ENCODE peak calls at places on chromosome 19, in four cellular contexts. E is psoas muscle, A is upper lobe of right lung, B is neuronal stem cell. J is an unnamed sample. For H3K27me3, the result is how much of the 10 kb centered on the place peaks cover.

GRCh38 chr19:2049741-2050348 is 1.2 kb downstream of the MKNK2 start:
- DNase-seq in E (peak), B (no peak), A (peak), J (peak)

GRCh38 chr19:56176881-56177280 is 1.1 kb downstream of the GALP start:
- DNase-seq in A (no peak), B (no peak), E (no peak), J (no peak)

GRCh38 chr19:3366761-3367571 is 583 bp downstream of the NFIC start:
- DNase-seq in A (peak), E (peak), B (no peak), J (no peak)

GRCh38 chr19:52946322-52947310 is 16.1 kb downstream of the ZNF816 start:
- DNase-seq in A (peak), B (no peak), E (peak), J (no peak)

GRCh38 chr19:38583219-38583984 is 34.4 kb downstream of the MAP4K1 start:
- DNase-seq in A (no peak), B (no peak), E (no peak), J (no peak)

GRCh38 chr19:2055871-2056809 is 5.1 kb upstream of the MKNK2 start:
- DNase-seq in B (no peak), E (peak), A (peak), J (no peak)

GRCh38 chr19:1555802-1556638 is 12.1 kb downstream of the MEX3D start:
- DNase-seq in A (no peak), E (no peak), B (no peak), J (no peak)

GRCh38 chr19:6260912-6261636 is 18.7 kb downstream of the MLLT1 start:
- DNase-seq in E (no peak), A (no peak), B (no peak), J (no peak)

GRCh38 chr19:29260477-29261317 is 47.7 kb upstream of the UQCRFS1 start:
- DNase-seq in B (peak), A (no peak), E (peak), J (no peak)

GRCh38 chr19:45852145-45852750 is 10.7 kb downstream of the SYMPK start:
- DNase-seq in A (no peak), E (no peak), B (no peak), J (peak)

GRCh38 chr19:3268326-3268725 is 43.9 kb downstream of the CELF5 start:
- DNase-seq in B (no peak), E (no peak), A (no peak), J (no peak)

GRCh38 chr19:45311640-45312039 is 11.0 kb downstream of the CKM start:
- DNase-seq in E (peak), B (no peak), A (no peak), J (no peak)

GRCh38 chr19:14347999-14348889 is 33.0 kb upstream of the ADGRE5 start:
- DNase-seq in E (peak), B (peak), A (peak), J (no peak)

GRCh38 chr19:13633109-13633508 is 126.8 kb upstream of the CACNA1A start:
- DNase-seq in E (no peak), A (no peak), B (peak), J (peak)

GRCh38 chr19:22605275-22606211 is 28.6 kb upstream of the ZNF492 start:
- DNase-seq in B (no peak), A (no peak), E (no peak), J (no peak)

GRCh38 chr19:12838182-12838890 is at the start of gene MAST1:
- DNase-seq in A (peak), B (no peak), E (peak), J (no peak)

GRCh38 chr19:30864460-30865215 is 484.6 kb downstream of the TSHZ3 start:
- DNase-seq in B (no peak), E (no peak), A (no peak), J (no peak)

GRCh38 chr19:36573020-36573947 is at the start of gene ZNF529:
- DNase-seq in A (peak), B (peak), E (peak), J (peak)

GRCh38 chr19:45218426-45218825 is 26.8 kb downstream of the EXOC3L2 start:
- DNase-seq in A (no peak), E (no peak), B (no peak), J (no peak)

GRCh38 chr19:47459477-47459876 is 12.2 kb downstream of the SLC8A2 start:
- DNase-seq in E (no peak), A (no peak), B (no peak), J (no peak)

GRCh38 chr19:21321134-21321533 is 8.1 kb downstream of the ZNF708 start:
- DNase-seq in A (no peak), B (no peak), E (no peak), J (no peak)

GRCh38 chr19:30278882-30279254 is 93.3 kb upstream of the ZNF536 start:
- DNase-seq in A (no peak), B (no peak), E (no peak), J (no peak)

GRCh38 chr19:45901432-45901903 is 945 bp downstream of the MYPOP start:
- DNase-seq in E (peak), B (no peak), A (peak), J (no peak)

GRCh38 chr19:2189880-2190279 is 26.1 kb downstream of the DOT1L start:
- DNase-seq in B (no peak), E (no peak), A (no peak), J (no peak)

GRCh38 chr19:1154731-1155351 is 19.2 kb downstream of the SBNO2 start:
- DNase-seq in B (no peak), A (peak), E (peak), J (peak)

GRCh38 chr19:43690444-43690843 is 20.5 kb upstream of the PLAUR start:
- DNase-seq in B (no peak), A (no peak), E (no peak), J (no peak)

GRCh38 chr19:53549354-53549753 is 11.4 kb downstream of the ZNF331 start:
- DNase-seq in A (no peak), B (no peak), E (no peak), J (peak)

GRCh38 chr19:21202865-21203494 is 61.1 kb downstream of the ZNF431 start:
- DNase-seq in A (no peak), E (no peak), B (peak), J (no peak)

DNA sequence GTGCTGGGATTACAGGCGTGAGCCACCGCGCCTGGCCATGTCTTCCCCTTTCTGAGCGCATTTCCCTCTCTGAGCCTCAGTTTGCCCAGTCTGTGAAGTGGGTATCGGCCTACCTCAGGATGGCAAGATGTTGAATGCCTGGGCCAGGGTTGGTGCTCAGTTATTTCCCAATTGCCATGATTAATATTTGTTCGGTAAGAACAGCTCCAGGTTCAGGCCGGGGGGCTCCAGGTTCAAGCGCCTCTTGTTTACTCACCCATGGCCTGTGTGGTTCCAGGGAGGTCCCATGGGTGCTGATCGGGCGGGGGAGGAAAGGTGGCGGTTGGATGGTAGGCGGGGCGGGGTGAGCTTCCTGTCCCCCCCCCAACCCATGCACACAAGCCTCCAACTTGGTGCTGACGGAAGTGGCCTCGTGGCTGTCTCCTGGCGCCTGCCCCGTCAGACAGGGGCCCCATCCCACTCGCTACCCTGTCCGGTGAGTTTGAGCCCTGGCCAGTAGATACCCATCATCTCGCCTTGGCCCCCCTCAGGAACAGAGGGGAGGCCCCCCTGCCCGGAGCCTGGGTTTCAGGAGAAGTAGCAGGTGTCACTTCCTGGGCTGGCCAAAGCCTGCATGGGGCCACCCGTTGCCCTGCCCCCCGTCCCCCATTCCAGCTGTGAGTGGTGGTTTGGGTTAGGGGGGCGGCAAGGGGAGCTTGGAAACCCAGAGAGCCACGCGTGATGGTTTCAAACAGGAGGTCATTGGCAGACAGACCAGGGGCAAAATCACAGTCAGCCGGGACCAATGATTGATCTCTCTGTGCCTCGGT is at the start of gene FCHO1:
- DNase-seq in E (no peak), B (no peak), A (peak), J (no peak)
- H3K27ac ChIP-seq in E (no peak), B (no peak), A (peak), J (no peak)

GRCh38 chr19:40622773-40623075 is 21.6 kb downstream of the LTBP4 start:
- DNase-seq in E (no peak), B (no peak), A (no peak), J (no peak)

GRCh38 chr19:40620161-40620485 is 19.0 kb downstream of the LTBP4 start:
- DNase-seq in A (no peak), E (no peak), B (no peak), J (no peak)

GRCh38 chr19:40621283-40621682 is 20.1 kb downstream of the LTBP4 start:
- DNase-seq in E (no peak), A (no peak), B (no peak), J (no peak)

GRCh38 chr19:40623403-40624239 is 22.5 kb downstream of the LTBP4 start:
- DNase-seq in A (peak), E (no peak), B (no peak), J (no peak)

DNA sequence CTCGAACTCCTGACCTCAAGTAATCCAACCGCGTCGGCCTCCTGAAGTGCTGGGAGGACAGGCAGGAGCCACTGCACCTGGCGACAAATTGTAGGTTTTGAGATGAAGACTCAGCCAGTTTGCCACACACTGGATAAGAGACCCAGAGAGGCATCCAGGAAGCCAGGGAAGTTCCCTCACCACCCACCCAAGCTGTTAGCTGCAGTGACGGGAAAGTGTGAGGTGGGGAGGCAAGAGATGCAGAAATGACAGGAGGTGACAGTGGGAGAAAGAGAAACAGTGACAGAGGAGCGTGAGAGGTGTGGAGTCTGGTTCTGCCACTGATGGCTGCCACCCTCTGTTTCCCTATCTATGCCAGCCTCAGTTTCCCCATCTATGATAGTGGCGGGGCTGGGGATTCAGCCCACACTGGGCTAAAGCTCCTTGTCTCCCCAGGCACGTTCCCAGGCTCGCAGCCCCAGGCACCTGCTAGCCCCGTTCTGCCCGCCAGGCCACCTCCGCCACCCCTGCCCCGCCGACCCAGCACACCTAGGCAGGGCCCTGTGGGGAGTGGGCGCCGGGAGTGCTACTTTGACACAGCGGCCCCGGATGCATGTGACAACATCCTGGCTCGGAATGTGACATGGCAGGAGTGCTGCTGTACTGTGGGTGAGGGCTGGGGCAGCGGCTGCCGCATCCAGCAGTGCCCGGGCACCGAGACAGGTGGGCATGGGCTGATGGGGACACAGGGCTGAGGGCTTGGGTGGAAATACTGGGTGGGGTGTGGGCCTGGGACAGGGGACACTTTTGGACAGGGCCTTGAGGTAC is 21.0 kb downstream of the LTBP4 start:
- DNase-seq in A (no peak), B (no peak), E (no peak), J (no peak)
- H3K27me3 ChIP-seq in A (under half), B (under half), E (under half), J (under half)

DNA sequence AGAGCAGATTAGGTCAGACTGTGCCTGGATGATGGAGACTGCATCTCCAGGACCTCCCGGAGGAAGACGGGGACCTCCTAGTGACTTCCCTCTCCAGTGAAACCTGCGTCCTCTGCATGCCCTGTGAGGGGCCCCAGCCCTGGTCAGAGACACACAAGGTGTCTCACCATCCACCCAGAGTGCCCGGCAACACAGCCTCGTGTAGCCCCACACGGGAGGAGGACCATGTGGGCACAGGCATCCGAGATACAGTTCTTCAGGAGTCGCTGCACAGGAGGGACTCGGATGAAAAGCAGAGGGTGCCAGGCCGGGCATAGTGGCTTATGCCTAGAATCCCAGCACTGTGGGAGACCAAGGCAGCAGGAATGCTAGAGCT is 64.8 kb downstream of the PEPD start:
- DNase-seq in A (peak), E (no peak), B (no peak), J (no peak)
- H3K4me3 ChIP-seq in A (no peak), E (no peak), B (no peak), J (no peak)

GRCh38 chr19:40600086-40600917 is 867 bp upstream of the LTBP4 start:
- DNase-seq in E (peak), B (no peak), A (no peak), J (no peak)

GRCh38 chr19:40599331-40600085 is 1.7 kb upstream of the LTBP4 start:
- DNase-seq in A (no peak), E (no peak), B (no peak), J (no peak)

GRCh38 chr19:40598121-40598917 is 2.9 kb upstream of the LTBP4 start:
- DNase-seq in A (peak), E (peak), B (peak), J (peak)

GRCh38 chr19:40597329-40597838 is 3.8 kb upstream of the LTBP4 start:
- DNase-seq in E (no peak), A (no peak), B (no peak), J (no peak)

GRCh38 chr19:40598918-40599307 is 2.3 kb upstream of the LTBP4 start:
- DNase-seq in E (no peak), B (no peak), A (no peak), J (no peak)
- H3K27ac ChIP-seq in E (no peak), B (no peak), A (no peak), J (no peak)

J was measured in brain microvascular endothelial cell.